ENCODE peak calls at places on chromosomes 7 and 10, in seven cellular contexts. V, I, U, T, S, J and K are unnamed samples.

GRCh38 chr7:80772347-80773101 is 134.1 kb downstream of the CD36 start:
- DNase-seq in S (no peak), J (no peak), V (no peak), T (no peak), I (no peak), U (no peak), K (no peak)

GRCh38 chr10:6757119-6757518 is 177.0 kb upstream of the PRKCQ start:
- DNase-seq in J (no peak), I (no peak), V (no peak), S (no peak), T (no peak), U (no peak), K (no peak)

GRCh38 chr10:13614530-13615332 is 28.0 kb downstream of the PRPF18 start:
- DNase-seq in J (no peak), S (no peak), T (no peak), I (no peak), V (no peak), U (no peak), K (no peak)

GRCh38 chr10:113047963-113048781 is 98.1 kb downstream of the TCF7L2 start:
- DNase-seq in V (no peak), I (no peak), U (no peak), J (no peak), T (no peak), S (no peak), K (no peak)

GRCh38 chr7:87517136-87517805 is 41.8 kb upstream of the ABCB4 start:
- DNase-seq in V (no peak), S (peak; percentile 35), U (no peak), I (no peak), T (peak; percentile 73), J (no peak), K (no peak)

GRCh38 chr10:49323896-49324270 is 24.9 kb downstream of the C10orf71 start:
- DNase-seq in I (no peak), J (no peak), V (no peak), T (no peak), U (no peak), S (no peak), K (no peak)

GRCh38 chr10:96369890-96370574 is 11.2 kb upstream of the OPALIN start:
- DNase-seq in V (no peak), J (no peak), S (no peak), T (no peak), U (no peak), I (peak; percentile 9), K (no peak)

GRCh38 chr7:109179601-109180000 is 609.9 kb downstream of the DNAJB9 start:
- DNase-seq in S (no peak), T (no peak), V (no peak), J (no peak), I (no peak), U (no peak), K (no peak)